ENCODE peak calls at places on chromosome X, in six cellular contexts. O is astrocyte; J is CD4-positive, alpha-beta memory T cell; G is kidney epithelial cell; P is ureter; N is activated T-cell treated with anti-CD3 and anti-CD28 coated beads for 1 hour. K is an unnamed sample.

GRCh38 chrX:110851780-110852179 is 56.2 kb upstream of the CHRDL1 start:
- DNase-seq in O (peak; percentile 2), P (no peak), N (no peak), J (no peak), G (no peak), K (no peak)

GRCh38 chrX:65528705-65529340 is 5.8 kb downstream of the LAS1L start:
- DNase-seq in P (no peak), G (no peak), N (peak; percentile 23), O (no peak), J (peak; percentile 59), K (peak; percentile 42)

GRCh38 chrX:80810365-80810978 is 795 bp upstream of the BRWD3 start:
- DNase-seq in P (no peak), O (no peak), J (no peak), N (no peak), G (no peak), K (peak; percentile 11)

GRCh38 chrX:71650333-71650969 is 16.9 kb upstream of the LOC101059915 start:
- DNase-seq in P (no peak), O (no peak), J (peak; percentile 40), N (no peak), G (no peak), K (peak; percentile 62)

GRCh38 chrX:96147645-96148044 is 537.0 kb upstream of the DIAPH2 start:
- DNase-seq in P (no peak), O (no peak), J (no peak), G (no peak), N (no peak), K (no peak)

GRCh38 chrX:106437407-106437806 is 174.4 kb upstream of the RADX start:
- DNase-seq in O (no peak), J (no peak), G (no peak), P (no peak), N (no peak), K (no peak)

GRCh38 chrX:28910501-28910900 is 323.3 kb downstream of the IL1RAPL1 start:
- DNase-seq in O (peak; percentile 85), J (no peak), N (no peak), P (no peak), G (no peak), K (no peak)

GRCh38 chrX:41384041-41384705 is 50.2 kb downstream of the DDX3X start:
- DNase-seq in G (peak; percentile 1), O (peak; percentile 74), P (peak; percentile 74), J (peak; percentile 53), N (no peak), K (peak; percentile 8)

GRCh38 chrX:129772796-129773431 is 6.8 kb upstream of the SASH3 start:
- DNase-seq in J (peak; percentile 31), O (no peak), P (peak; percentile 61), N (no peak), G (no peak), K (peak; percentile 92)

GRCh38 chrX:150913511-150913910 is 15.0 kb upstream of the CD99L2 start:
- DNase-seq in N (no peak), J (no peak), P (no peak), O (peak; percentile 10), G (no peak), K (no peak)

GRCh38 chrX:22134681-22135080 is 102.6 kb downstream of the PHEX start:
- DNase-seq in O (peak; percentile 72), P (no peak), J (no peak), N (no peak), G (peak; percentile 73), K (no peak)

GRCh38 chrX:19725545-19726102 is 161.8 kb downstream of the SH3KBP1 start:
- DNase-seq in G (no peak), P (no peak), J (no peak), O (no peak), N (no peak), K (no peak)

GRCh38 chrX:2478546-2479419 is 22.0 kb downstream of the DHRSX start:
- DNase-seq in G (no peak), J (no peak), O (no peak), N (no peak), P (no peak), K (no peak)

GRCh38 chrX:46788902-46789301 is 30.0 kb upstream of the SLC9A7 start:
- DNase-seq in N (no peak), G (no peak), J (no peak), P (no peak), O (peak; percentile 81), K (no peak)

GRCh38 chrX:150201841-150202240 is 161.3 kb upstream of the MAMLD1 start:
- DNase-seq in G (no peak), N (no peak), P (no peak), O (peak; percentile 22), J (no peak), K (no peak)

GRCh38 chrX:10722804-10723364 is 102.5 kb upstream of the MID1 start:
- DNase-seq in N (no peak), O (peak; percentile 13), P (peak; percentile 62), J (peak; percentile 23), G (no peak), K (peak; percentile 21)

GRCh38 chrX:68508799-68509198 is 9.9 kb downstream of the YIPF6 start:
- DNase-seq in N (no peak), G (no peak), J (peak; percentile 35), O (no peak), P (no peak), K (no peak)

GRCh38 chrX:131577433-131577832 is 33.6 kb downstream of the OR13H1 start:
- DNase-seq in O (no peak), G (no peak), N (no peak), P (no peak), J (no peak), K (no peak)

GRCh38 chrX:109485470-109486340 is 3.8 kb upstream of the GUCY2F start:
- DNase-seq in J (peak; percentile 66), O (peak; percentile 33), P (peak; percentile 74), N (peak; percentile 43), G (no peak), K (peak; percentile 77)

GRCh38 chrX:110407910-110408545 is 49.4 kb downstream of the RTL9 start:
- DNase-seq in O (no peak), N (peak; percentile 15), P (peak; percentile 52), G (no peak), J (peak; percentile 64), K (peak; percentile 53)

GRCh38 chrX:21993265-21993664 is 38.9 kb upstream of the PHEX start:
- DNase-seq in P (no peak), N (no peak), G (no peak), J (no peak), O (no peak), K (no peak)

GRCh38 chrX:139816204-139816603 is 108.2 kb upstream of the MCF2 start:
- DNase-seq in P (no peak), O (no peak), G (no peak), N (no peak), J (no peak), K (no peak)

GRCh38 chrX:153494541-153495361 is at the start of gene BGN:
- DNase-seq in J (no peak), P (no peak), O (peak; percentile 63), G (no peak), N (no peak), K (no peak)

GRCh38 chrX:24996096-24996709 is 19.6 kb downstream of the ARX start:
- DNase-seq in J (no peak), O (no peak), G (no peak), N (no peak), P (no peak), K (no peak)

GRCh38 chrX:136168929-136169735 is 21.8 kb downstream of the FHL1 start:
- DNase-seq in J (no peak), G (peak; percentile 61), N (no peak), O (peak; percentile 90), P (peak; percentile 52), K (no peak)

GRCh38 chrX:108396188-108396885 is 41.9 kb downstream of the COL4A6 start:
- DNase-seq in N (no peak), G (no peak), O (peak; percentile 46), J (no peak), P (no peak), K (no peak)